ENCODE peak calls at places on chromosomes 5 and 9, in six cellular contexts. A is A673, U is neural progenitor cell, E is AG10803, X is fibroblast of lung, C is A549. M is an unnamed sample.
A peak's percentile ranks its signal among the peaks of the same experiment; 100 is the strongest.

GRCh38 chr5:172005708-172006377 is 595 bp downstream of the FBXW11 start:
- DNase-seq in U (peak; percentile 69), X (no peak), A (peak; percentile 17), C (peak; percentile 25), E (peak; percentile 25), M (peak; percentile 24)

GRCh38 chr5:133359861-133360260 is 252.5 kb downstream of the FSTL4 start:
- DNase-seq in A (no peak), X (no peak), C (no peak), U (no peak), E (no peak), M (no peak)

GRCh38 chr5:43769576-43770352 is 166.8 kb downstream of the NNT start:
- DNase-seq in X (peak; percentile 99), U (no peak), C (peak; percentile 28), A (no peak), E (peak; percentile 99), M (peak; percentile 71)

GRCh38 chr9:77848428-77848827 is 183.2 kb downstream of the GNAQ start:
- DNase-seq in X (no peak), C (no peak), E (peak; percentile 36), A (no peak), U (peak; percentile 13), M (peak; percentile 40)

GRCh38 chr9:75941066-75941465 is 50.6 kb downstream of the PCSK5 start:
- DNase-seq in C (no peak), A (no peak), X (no peak), U (no peak), E (no peak), M (peak; percentile 10)

GRCh38 chr9:122099271-122099869 is 6.3 kb upstream of the TTLL11 start:
- DNase-seq in C (peak; percentile 69), E (peak; percentile 74), U (peak; percentile 91), X (peak; percentile 80), A (peak; percentile 81), M (peak; percentile 73)

GRCh38 chr5:16095612-16096011 is 84.0 kb downstream of the MARCHF11 start:
- DNase-seq in U (no peak), E (no peak), C (no peak), A (no peak), X (no peak), M (no peak)

GRCh38 chr9:130137870-130138653 is 34.1 kb upstream of the NCS1 start:
- DNase-seq in E (peak; percentile 94), A (no peak), C (peak; percentile 51), U (peak; percentile 67), X (peak; percentile 95), M (peak; percentile 97)

GRCh38 chr9:107270082-107270481 is 13.0 kb upstream of the RAD23B start:
- DNase-seq in C (no peak), X (no peak), E (no peak), A (no peak), U (no peak), M (no peak)

GRCh38 chr9:115167175-115167574 is 49.2 kb upstream of the TNC start:
- DNase-seq in E (peak; percentile 88), U (no peak), A (peak; percentile 44), X (peak; percentile 26), C (no peak), M (peak; percentile 68)

GRCh38 chr5:180350711-180351110 is 2.4 kb downstream of the GFPT2 start:
- DNase-seq in U (no peak), C (no peak), E (no peak), A (no peak), X (no peak), M (no peak)

GRCh38 chr9:35945341-35946018 is 12.5 kb downstream of the OR2S2 start:
- DNase-seq in C (peak; percentile 90), X (peak; percentile 92), A (peak; percentile 96), E (peak; percentile 86), U (peak; percentile 84), M (peak; percentile 85)
- H3K4me3 ChIP-seq in C (peak overlapping the region; percentile 32), X (no peak overlapping the region), A (peak overlapping the region; percentile 30), E (no peak overlapping the region), U (peak overlapping the region; percentile 26), M (peak overlapping the region; percentile 17)

DNA sequence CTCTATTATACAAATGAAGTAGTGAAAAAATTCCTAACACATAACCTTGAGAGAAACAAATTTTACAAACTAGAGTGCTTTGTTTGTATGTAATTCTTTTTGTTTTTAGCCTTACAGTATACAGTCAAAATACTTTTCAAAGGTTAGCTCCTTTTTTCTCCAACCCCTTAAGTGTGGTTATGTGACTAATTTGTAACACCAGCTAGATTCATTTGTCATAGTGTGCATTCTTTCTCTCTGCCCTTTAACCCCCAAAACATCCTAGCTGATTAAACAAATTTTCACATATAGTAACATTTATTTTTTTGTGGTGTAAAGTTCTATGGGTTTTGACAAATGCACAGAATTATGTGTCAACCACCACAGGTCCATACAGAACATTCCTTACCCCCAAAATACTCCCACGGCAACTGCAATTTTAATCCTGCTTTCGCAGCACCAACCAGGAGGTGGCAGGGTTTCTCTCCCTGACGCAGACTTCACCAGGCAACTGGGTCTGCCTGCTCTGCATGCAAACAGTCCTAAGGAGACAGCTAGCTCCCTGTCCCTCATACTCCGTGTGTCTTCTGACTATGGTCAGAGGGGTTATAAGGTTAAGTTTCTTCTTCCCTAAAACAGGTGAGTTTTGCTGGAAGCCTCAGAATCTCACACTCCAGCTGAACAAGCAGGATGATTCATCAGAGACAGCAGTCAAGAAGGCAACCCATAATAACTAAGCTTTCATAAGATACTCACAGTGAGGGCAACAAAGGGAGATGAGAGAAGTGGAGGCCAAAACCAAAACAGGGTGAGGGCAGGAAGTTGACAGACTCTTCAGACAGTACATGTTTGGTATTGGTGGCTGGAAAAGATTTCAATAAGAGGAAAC is 44.5 kb upstream of the NR5A1 start:
- DNase-seq in X (peak; percentile 66), E (peak; percentile 68), C (peak; percentile 66), A (peak; percentile 73), U (peak; percentile 79), M (peak; percentile 77)
- TF ChIP-seq CTCF in X (peak; percentile 86), E (peak; percentile 86), C (peak; percentile 77), A (peak; percentile 88), U (peak; percentile 84), M (peak; percentile 82)

GRCh38 chr5:33891731-33892418 is at the start of gene ADAMTS12:
- DNase-seq in A (no peak), C (peak; percentile 18), X (peak; percentile 54), U (peak; percentile 84), E (peak; percentile 54), M (peak; percentile 69)
- H3K4me3 ChIP-seq in A (peak within 1 kb of the TSS; percentile 23), C (peak within 1 kb of the TSS; percentile 50), X (peak within 1 kb of the TSS; percentile 59), U (peak within 1 kb of the TSS; percentile 61), E (peak within 1 kb of the TSS; percentile 71), M (peak within 1 kb of the TSS; percentile 65)

GRCh38 chr5:107519900-107520354 is 150.8 kb downstream of the EFNA5 start:
- DNase-seq in U (peak; percentile 57), C (peak; percentile 50), E (peak; percentile 1), X (peak; percentile 57), A (no peak), M (peak; percentile 34)

GRCh38 chr5:107522456-107522855 is 148.3 kb downstream of the EFNA5 start:
- DNase-seq in C (no peak), X (no peak), A (no peak), U (no peak), E (no peak), M (no peak)

GRCh38 chr5:107526263-107526937 is 144.3 kb downstream of the EFNA5 start:
- DNase-seq in U (no peak), X (no peak), A (no peak), C (no peak), E (no peak), M (peak; percentile 49)

GRCh38 chr5:107524111-107524510 is 146.6 kb downstream of the EFNA5 start:
- DNase-seq in X (no peak), U (no peak), A (no peak), E (no peak), C (no peak), M (no peak)

GRCh38 chr5:107523019-107523680 is 147.6 kb downstream of the EFNA5 start:
- DNase-seq in U (no peak), C (peak; percentile 63), E (no peak), X (no peak), A (no peak), M (no peak)
- TF ChIP-seq CTCF in U (no peak), C (no peak), E (no peak), X (no peak), A (no peak), M (no peak)

GRCh38 chr5:154228696-154229095 is 38.2 kb downstream of the GALNT10 start:
- DNase-seq in A (no peak), U (no peak), C (no peak), X (no peak), E (no peak), M (no peak)
- H3K4me3 ChIP-seq in A (no peak overlapping the region), U (no peak overlapping the region), C (no peak overlapping the region), X (no peak overlapping the region), E (no peak overlapping the region), M (no peak overlapping the region)

GRCh38 chr5:160385496-160385895 is 14.4 kb downstream of the FAM200C start:
- DNase-seq in X (no peak), A (no peak), U (no peak), E (peak; percentile 28), C (no peak), M (no peak)

GRCh38 chr5:160380041-160380440 is 9.6 kb upstream of the C1QTNF2 start:
- DNase-seq in U (no peak), X (no peak), A (no peak), E (no peak), C (no peak), M (no peak)

GRCh38 chr5:160378325-160378724 is 7.9 kb upstream of the C1QTNF2 start:
- DNase-seq in E (no peak), X (no peak), A (no peak), U (no peak), C (no peak), M (no peak)

GRCh38 chr5:160379485-160379884 is 9.1 kb upstream of the C1QTNF2 start:
- DNase-seq in E (peak; percentile 24), X (no peak), U (no peak), C (no peak), A (no peak), M (no peak)

GRCh38 chr5:160382361-160382760 is 11.9 kb upstream of the C1QTNF2 start:
- DNase-seq in C (no peak), X (no peak), A (peak; percentile 36), U (no peak), E (no peak), M (no peak)
- TF ChIP-seq CTCF in C (no peak), X (no peak), A (no peak), U (no peak), E (no peak), M (no peak)

DNA sequence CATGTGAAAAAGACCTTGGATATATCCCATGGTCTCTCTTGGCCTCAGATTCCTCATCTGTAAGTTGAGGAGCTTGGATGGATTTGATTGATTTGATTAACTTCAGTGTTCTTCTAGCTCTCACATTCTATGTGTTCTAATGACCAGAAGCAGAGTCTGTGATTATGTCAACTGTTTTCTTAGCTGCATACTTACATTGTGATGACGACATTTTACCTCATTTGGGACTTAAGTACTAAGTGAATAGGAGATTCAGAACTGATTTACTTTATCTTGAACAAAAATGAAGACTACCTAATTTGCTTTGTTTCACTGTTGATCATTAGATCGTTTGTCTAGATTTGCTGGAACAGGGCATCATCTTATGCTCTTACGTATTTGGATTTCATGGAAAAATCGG is 427.7 kb downstream of the SH3GL2 start:
- DNase-seq in A (no peak), E (no peak), X (no peak), U (no peak), C (no peak), M (no peak)
- H3K4me3 ChIP-seq in A (no peak overlapping the region), E (no peak overlapping the region), X (no peak overlapping the region), U (no peak overlapping the region), C (no peak overlapping the region), M (no peak overlapping the region)

GRCh38 chr5:163489055-163489744 is 16.2 kb upstream of the MAT2B start:
- DNase-seq in C (peak; percentile 48), A (peak; percentile 45), U (no peak), E (peak; percentile 18), X (peak; percentile 34), M (no peak)
- TF ChIP-seq CTCF in C (no peak), A (peak; percentile 40), U (peak; percentile 27), E (peak; percentile 32), X (peak; percentile 22), M (peak; percentile 25)

GRCh38 chr9:95512751-95513120 is 4.0 kb downstream of the PTCH1 start:
- DNase-seq in C (no peak), A (no peak), X (peak; percentile 45), E (no peak), U (no peak), M (no peak)
- H3K4me3 ChIP-seq in C (no peak overlapping the region), A (peak overlapping the region; percentile 84), X (peak overlapping the region; percentile 84), E (no peak overlapping the region), U (peak overlapping the region; percentile 93), M (no peak overlapping the region)